ENCODE peak calls at places on chromosome 9, in five cellular contexts. G is IMR-90; H is pons; Q is CD8-positive, alpha-beta memory T cell; P is GM04504. F is an unnamed sample.

GRCh38 chr9:127185931-127186781 is 63.7 kb upstream of the ANGPTL2 start:
- DNase-seq in Q (no peak), G (peak), H (peak), P (peak), F (peak)

GRCh38 chr9:125409637-125410521 is 148.3 kb downstream of the GAPVD1 start:
- DNase-seq in G (peak), Q (no peak), H (no peak), P (no peak), F (no peak)

GRCh38 chr9:110351009-110351467 is 13.4 kb upstream of the TXNDC8 start:
- DNase-seq in Q (no peak), G (peak), P (peak), H (peak), F (no peak)

GRCh38 chr9:108056805-108057386 is 567.3 kb upstream of the KLF4 start:
- DNase-seq in H (no peak), P (peak), Q (no peak), G (peak), F (no peak)

GRCh38 chr9:76200315-76200714 is 193.9 kb downstream of the RFK start:
- DNase-seq in P (no peak), Q (no peak), H (no peak), G (peak), F (no peak)

GRCh38 chr9:7259544-7260241 is 501.9 kb downstream of the KDM4C start:
- DNase-seq in G (no peak), P (no peak), Q (no peak), H (peak), F (no peak)

GRCh38 chr9:6667633-6668280 is 22.2 kb upstream of the GLDC start:
- DNase-seq in H (peak), Q (peak), G (peak), P (peak), F (peak)

GRCh38 chr9:116493183-116493582 is 193.9 kb upstream of the TRIM32 start:
- DNase-seq in H (no peak), Q (no peak), G (peak), P (no peak), F (no peak)

GRCh38 chr9:93126151-93126781 is 7.8 kb downstream of the NINJ1 start:
- DNase-seq in H (no peak), Q (peak), G (no peak), P (no peak), F (no peak)

GRCh38 chr9:114611516-114612271 is 603 bp downstream of the TMEM268 start:
- DNase-seq in H (peak), Q (no peak), G (peak), P (peak), F (peak)